ENCODE peak calls at places on chromosomes 5 and 9, in five cellular contexts. One of them, this sample, is unnamed.

GRCh38 chr9:91207889-91208651 is 153.6 kb downstream of the AUH start:
- DNase-seq in PC-3: no peak
- DNase-seq in aorta: no peak
- DNase-seq in CD8-positive, alpha-beta memory T cell: peak
- DNase-seq in colonic mucosa: no peak
- DNase-seq in this sample: peak

GRCh38 chr5:96316487-96316886 is 116.6 kb downstream of the PCSK1 start:
- DNase-seq in PC-3: no peak
- DNase-seq in aorta: no peak
- DNase-seq in CD8-positive, alpha-beta memory T cell: no peak
- DNase-seq in colonic mucosa: no peak
- DNase-seq in this sample: no peak

GRCh38 chr9:99352786-99353185 is 130.7 kb downstream of the SEC61B start:
- DNase-seq in PC-3: no peak
- DNase-seq in aorta: no peak
- DNase-seq in CD8-positive, alpha-beta memory T cell: no peak
- DNase-seq in colonic mucosa: no peak
- DNase-seq in this sample: no peak

GRCh38 chr9:89382026-89382986 is 64.0 kb downstream of the SECISBP2 start:
- DNase-seq in PC-3: no peak
- DNase-seq in aorta: no peak
- DNase-seq in CD8-positive, alpha-beta memory T cell: no peak
- DNase-seq in colonic mucosa: no peak
- DNase-seq in this sample: no peak

GRCh38 chr9:130003943-130004552 is 38.9 kb downstream of the FNBP1 start:
- DNase-seq in PC-3: no peak
- DNase-seq in aorta: no peak
- DNase-seq in CD8-positive, alpha-beta memory T cell: no peak
- DNase-seq in colonic mucosa: peak
- DNase-seq in this sample: no peak

GRCh38 chr5:143440448-143441102 is 37.1 kb upstream of the NR3C1 start:
- DNase-seq in PC-3: no peak
- DNase-seq in aorta: no peak
- DNase-seq in CD8-positive, alpha-beta memory T cell: no peak
- DNase-seq in colonic mucosa: no peak
- DNase-seq in this sample: no peak

GRCh38 chr9:33439731-33440130 is 7.7 kb downstream of the AQP3 start:
- DNase-seq in PC-3: peak
- DNase-seq in aorta: no peak
- DNase-seq in CD8-positive, alpha-beta memory T cell: no peak
- DNase-seq in colonic mucosa: no peak
- DNase-seq in this sample: no peak

GRCh38 chr9:38421498-38422211 is 2.6 kb downstream of the IGFBPL1 start:
- DNase-seq in PC-3: no peak
- DNase-seq in aorta: no peak
- DNase-seq in CD8-positive, alpha-beta memory T cell: no peak
- DNase-seq in colonic mucosa: no peak
- DNase-seq in this sample: no peak

GRCh38 chr9:78354980-78355379 is 58.1 kb downstream of the PSAT1 start:
- DNase-seq in PC-3: no peak
- DNase-seq in aorta: no peak
- DNase-seq in CD8-positive, alpha-beta memory T cell: no peak
- DNase-seq in colonic mucosa: no peak
- DNase-seq in this sample: no peak

GRCh38 chr9:128555180-128555721 is 2.9 kb downstream of the SPTAN1 start:
- DNase-seq in PC-3: peak
- DNase-seq in aorta: no peak
- DNase-seq in CD8-positive, alpha-beta memory T cell: no peak
- DNase-seq in colonic mucosa: peak
- DNase-seq in this sample: no peak

GRCh38 chr5:58156977-58157701 is 302.7 kb downstream of the PLK2 start:
- DNase-seq in PC-3: no peak
- DNase-seq in aorta: no peak
- DNase-seq in CD8-positive, alpha-beta memory T cell: no peak
- DNase-seq in colonic mucosa: no peak
- DNase-seq in this sample: no peak

GRCh38 chr5:126043684-126044083 is 379.5 kb upstream of the GRAMD2B start:
- DNase-seq in PC-3: no peak
- DNase-seq in aorta: no peak
- DNase-seq in CD8-positive, alpha-beta memory T cell: no peak
- DNase-seq in colonic mucosa: no peak
- DNase-seq in this sample: no peak

GRCh38 chr9:86275962-86276361 is 6.4 kb downstream of the ISCA1 start:
- DNase-seq in PC-3: no peak
- DNase-seq in aorta: no peak
- DNase-seq in CD8-positive, alpha-beta memory T cell: no peak
- DNase-seq in colonic mucosa: no peak
- DNase-seq in this sample: no peak

GRCh38 chr9:12441509-12441908 is 251.7 kb upstream of the TYRP1 start:
- DNase-seq in PC-3: no peak
- DNase-seq in aorta: no peak
- DNase-seq in CD8-positive, alpha-beta memory T cell: no peak
- DNase-seq in colonic mucosa: no peak
- DNase-seq in this sample: no peak

GRCh38 chr5:76216748-76217147 is 133.6 kb downstream of the SV2C start:
- DNase-seq in PC-3: no peak
- DNase-seq in aorta: no peak
- DNase-seq in CD8-positive, alpha-beta memory T cell: no peak
- DNase-seq in colonic mucosa: no peak
- DNase-seq in this sample: no peak

GRCh38 chr5:100537946-100538345 is 2.8 kb downstream of the FAM174A start:
- DNase-seq in PC-3: no peak
- DNase-seq in aorta: no peak
- DNase-seq in CD8-positive, alpha-beta memory T cell: no peak
- DNase-seq in colonic mucosa: no peak
- DNase-seq in this sample: no peak

GRCh38 chr9:90632680-90633207 is 9.9 kb downstream of the DIRAS2 start:
- DNase-seq in PC-3: no peak
- DNase-seq in aorta: no peak
- DNase-seq in CD8-positive, alpha-beta memory T cell: no peak
- DNase-seq in colonic mucosa: no peak
- DNase-seq in this sample: no peak

GRCh38 chr9:38146844-38147243 is 77.8 kb upstream of the SHB start:
- DNase-seq in PC-3: no peak
- DNase-seq in aorta: no peak
- DNase-seq in CD8-positive, alpha-beta memory T cell: no peak
- DNase-seq in colonic mucosa: no peak
- DNase-seq in this sample: no peak

GRCh38 chr9:104923740-104924139 is 4.2 kb downstream of the ABCA1 start:
- DNase-seq in PC-3: no peak
- DNase-seq in aorta: no peak
- DNase-seq in CD8-positive, alpha-beta memory T cell: no peak
- DNase-seq in colonic mucosa: no peak
- DNase-seq in this sample: no peak

GRCh38 chr5:76710991-76711390 is 4.9 kb upstream of the F2R start:
- DNase-seq in PC-3: peak
- DNase-seq in aorta: no peak
- DNase-seq in CD8-positive, alpha-beta memory T cell: no peak
- DNase-seq in colonic mucosa: no peak
- DNase-seq in this sample: no peak

GRCh38 chr5:149371296-149371962 is 7.7 kb downstream of the IL17B start:
- DNase-seq in PC-3: peak
- DNase-seq in aorta: no peak
- DNase-seq in CD8-positive, alpha-beta memory T cell: peak
- DNase-seq in colonic mucosa: peak
- DNase-seq in this sample: peak

GRCh38 chr9:34994429-34995287 is 5.1 kb downstream of the DNAJB5 start:
- DNase-seq in PC-3: peak
- DNase-seq in aorta: no peak
- DNase-seq in CD8-positive, alpha-beta memory T cell: no peak
- DNase-seq in colonic mucosa: peak
- DNase-seq in this sample: no peak

GRCh38 chr9:131266301-131267229 is 9.7 kb downstream of the FAM78A start:
- DNase-seq in PC-3: peak
- DNase-seq in aorta: peak
- DNase-seq in CD8-positive, alpha-beta memory T cell: no peak
- DNase-seq in colonic mucosa: no peak
- DNase-seq in this sample: no peak

GRCh38 chr9:123883634-123884033 is 46.3 kb downstream of the DENND1A start:
- DNase-seq in PC-3: peak
- DNase-seq in aorta: no peak
- DNase-seq in CD8-positive, alpha-beta memory T cell: no peak
- DNase-seq in colonic mucosa: no peak
- DNase-seq in this sample: no peak

GRCh38 chr5:31625394-31625793 is 13.5 kb upstream of the PDZD2 start:
- DNase-seq in PC-3: no peak
- DNase-seq in aorta: no peak
- DNase-seq in CD8-positive, alpha-beta memory T cell: no peak
- DNase-seq in colonic mucosa: no peak
- DNase-seq in this sample: no peak

DNA sequence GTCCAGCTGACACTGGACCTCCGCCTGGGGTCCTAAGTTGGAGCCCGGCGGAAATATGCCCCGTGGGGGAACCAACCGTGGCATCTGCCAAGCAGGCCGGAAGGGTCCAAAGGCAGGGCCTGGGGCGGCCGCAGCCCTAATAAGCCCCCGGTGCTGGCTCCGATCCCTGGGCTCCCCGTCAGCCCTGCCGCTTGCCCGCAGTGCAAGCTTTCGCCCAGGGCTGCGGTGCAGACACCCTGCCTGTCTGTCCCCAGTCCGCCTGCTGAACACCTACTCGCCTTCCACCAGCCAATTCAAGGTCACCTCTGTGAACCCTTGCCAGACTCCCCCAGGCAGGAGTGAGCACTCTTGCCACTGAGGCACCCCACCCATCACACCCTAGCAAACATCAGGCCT is 499 bp upstream of the PTGR1 start:
- DNase-seq in PC-3: no peak
- DNase-seq in aorta: no peak
- DNase-seq in CD8-positive, alpha-beta memory T cell: no peak
- DNase-seq in colonic mucosa: no peak
- DNase-seq in this sample: no peak
- H3K4me3 ChIP-seq in PC-3: peak
- H3K4me3 ChIP-seq in aorta: peak
- H3K4me3 ChIP-seq in CD8-positive, alpha-beta memory T cell: no peak
- H3K4me3 ChIP-seq in colonic mucosa: peak
- H3K4me3 ChIP-seq in this sample: no peak

DNA sequence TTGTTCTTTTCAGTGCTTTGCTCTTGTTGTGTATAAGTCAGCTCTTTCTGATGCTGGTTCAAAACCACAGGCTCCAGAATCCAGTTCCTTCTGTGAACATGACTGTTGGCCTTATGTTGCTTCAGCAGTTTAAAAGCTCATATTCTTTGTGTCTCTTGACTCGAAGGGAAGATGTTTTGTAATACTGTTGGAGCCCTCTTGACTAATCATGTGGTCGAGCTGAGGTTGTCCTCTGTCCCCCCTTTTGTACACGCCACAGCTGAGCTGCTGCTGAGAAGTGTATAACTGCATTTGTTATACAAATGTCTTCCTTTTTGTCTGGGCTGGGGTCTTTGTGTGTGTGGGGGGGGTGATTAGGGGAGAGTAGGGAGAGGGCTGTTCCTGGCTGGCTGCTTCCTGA is 35.8 kb downstream of the SLC36A1 start:
- DNase-seq in PC-3: no peak
- DNase-seq in aorta: no peak
- DNase-seq in CD8-positive, alpha-beta memory T cell: no peak
- DNase-seq in colonic mucosa: no peak
- DNase-seq in this sample: no peak
- H3K4me3 ChIP-seq in PC-3: no peak
- H3K4me3 ChIP-seq in aorta: no peak
- H3K4me3 ChIP-seq in CD8-positive, alpha-beta memory T cell: no peak
- H3K4me3 ChIP-seq in colonic mucosa: no peak
- H3K4me3 ChIP-seq in this sample: no peak

DNA sequence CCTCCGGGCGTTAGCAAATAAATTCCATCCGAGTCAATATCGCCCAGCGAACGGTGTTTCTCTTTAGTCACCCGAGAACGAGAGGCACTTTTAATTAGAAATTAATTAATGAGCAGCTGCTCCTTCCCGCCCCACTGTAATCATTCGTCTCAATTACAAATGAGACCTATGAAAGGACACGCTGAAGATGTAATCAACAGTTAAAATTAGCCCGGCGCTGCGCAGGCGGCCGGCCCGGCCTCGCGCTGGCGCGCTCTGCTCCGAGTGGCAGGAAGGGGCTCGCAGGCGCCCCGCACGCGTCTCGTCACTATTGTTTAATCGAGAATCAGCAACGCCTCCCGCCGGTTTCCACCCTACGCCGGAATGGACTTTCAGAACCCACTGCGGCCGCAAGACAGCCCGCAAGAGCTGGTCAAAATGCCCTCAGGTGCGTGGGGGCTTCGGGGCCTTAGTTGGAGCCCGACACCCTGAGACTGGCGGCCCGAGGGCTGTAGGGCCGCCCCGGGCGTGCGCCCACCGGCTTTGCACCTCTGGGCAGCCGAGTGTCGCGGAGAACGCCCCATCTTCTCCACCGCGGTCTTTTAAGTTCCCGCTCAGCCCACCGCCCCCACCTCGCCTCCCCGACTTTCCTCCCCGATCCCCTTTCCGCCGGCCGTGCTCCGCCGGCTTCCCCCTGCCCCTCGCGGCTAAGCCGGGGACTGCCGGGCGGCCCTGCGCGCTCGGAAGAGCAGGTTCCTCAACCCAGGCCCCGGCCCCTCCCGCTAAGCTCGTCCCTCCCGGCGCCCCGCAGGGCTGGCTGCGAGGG is 597 bp upstream of the IRX4 start:
- DNase-seq in PC-3: peak
- DNase-seq in aorta: peak
- DNase-seq in CD8-positive, alpha-beta memory T cell: no peak
- DNase-seq in colonic mucosa: no peak
- DNase-seq in this sample: no peak
- H3K4me3 ChIP-seq in PC-3: peak
- H3K4me3 ChIP-seq in aorta: peak
- H3K4me3 ChIP-seq in CD8-positive, alpha-beta memory T cell: no peak
- H3K4me3 ChIP-seq in colonic mucosa: no peak
- H3K4me3 ChIP-seq in this sample: no peak

GRCh38 chr9:106885451-106885850 is 22.5 kb downstream of the ZNF462 start:
- DNase-seq in PC-3: peak
- DNase-seq in aorta: no peak
- DNase-seq in CD8-positive, alpha-beta memory T cell: no peak
- DNase-seq in colonic mucosa: no peak
- DNase-seq in this sample: no peak

GRCh38 chr9:106886111-106887046 is 23.4 kb downstream of the ZNF462 start:
- DNase-seq in PC-3: no peak
- DNase-seq in aorta: no peak
- DNase-seq in CD8-positive, alpha-beta memory T cell: no peak
- DNase-seq in colonic mucosa: no peak
- DNase-seq in this sample: no peak

GRCh38 chr9:106883626-106884190 is 20.7 kb downstream of the ZNF462 start:
- DNase-seq in PC-3: peak
- DNase-seq in aorta: no peak
- DNase-seq in CD8-positive, alpha-beta memory T cell: no peak
- DNase-seq in colonic mucosa: no peak
- DNase-seq in this sample: no peak

GRCh38 chr9:106888992-106889631 is 26.1 kb downstream of the ZNF462 start:
- DNase-seq in PC-3: no peak
- DNase-seq in aorta: no peak
- DNase-seq in CD8-positive, alpha-beta memory T cell: no peak
- DNase-seq in colonic mucosa: no peak
- DNase-seq in this sample: peak

DNA sequence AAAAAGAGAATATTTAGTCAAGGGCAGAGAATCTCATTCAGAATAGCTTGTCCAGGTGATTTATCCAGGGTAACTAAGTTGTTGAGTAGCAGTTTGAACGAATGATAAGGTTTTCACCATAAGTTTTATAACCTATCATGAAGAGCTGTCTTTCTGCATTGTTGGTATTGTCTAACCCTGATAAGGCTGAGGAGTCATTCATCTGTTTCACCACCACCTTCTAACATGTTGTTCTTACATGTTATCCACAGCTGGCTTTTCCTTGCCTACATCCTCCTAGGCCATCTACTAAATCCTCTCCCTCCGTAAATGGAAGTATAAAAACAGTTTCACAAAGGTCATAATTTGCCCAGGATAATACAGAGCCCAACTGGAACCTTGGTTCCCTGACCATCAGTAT is 24.1 kb downstream of the ZNF462 start:
- DNase-seq in PC-3: no peak
- DNase-seq in aorta: no peak
- DNase-seq in CD8-positive, alpha-beta memory T cell: no peak
- DNase-seq in colonic mucosa: no peak
- DNase-seq in this sample: no peak
- H3K4me3 ChIP-seq in PC-3: no peak
- H3K4me3 ChIP-seq in aorta: no peak
- H3K4me3 ChIP-seq in CD8-positive, alpha-beta memory T cell: no peak
- H3K4me3 ChIP-seq in colonic mucosa: no peak
- H3K4me3 ChIP-seq in this sample: no peak